ENCODE peak calls at places on chromosome 1, in four cellular contexts. E, T, I and W are unnamed samples.

GRCh38 chr1:36664564-36665287 is 182.0 kb upstream of the CSF3R start:
- DNase-seq in E (no peak), T (no peak), I (no peak), W (no peak)

GRCh38 chr1:54051936-54052469 is 1.0 kb downstream of the TMEM59 start:
- DNase-seq in E (peak; percentile 21), T (no peak), I (no peak), W (no peak)

GRCh38 chr1:76690784-76691183 is 176.5 kb upstream of the ST6GALNAC5 start:
- DNase-seq in E (no peak), T (no peak), I (peak; percentile 50), W (no peak)

GRCh38 chr1:37391181-37391949 is 83.0 kb upstream of the ZC3H12A start:
- DNase-seq in E (no peak), T (peak; percentile 87), I (no peak), W (no peak)

GRCh38 chr1:53328009-53328489 is at the start of gene LRP8:
- DNase-seq in E (peak; percentile 58), T (peak; percentile 75), I (peak; percentile 77), W (peak; percentile 39)

GRCh38 chr1:223308141-223308540 is 55.8 kb downstream of the SUSD4 start:
- DNase-seq in E (no peak), T (no peak), I (no peak), W (no peak)

GRCh38 chr1:23577056-23577985 is 18.0 kb upstream of the ID3 start:
- DNase-seq in E (no peak), T (no peak), I (peak; percentile 96), W (no peak)

GRCh38 chr1:229339520-229339919 is 3.3 kb downstream of the CCSAP start:
- DNase-seq in E (no peak), T (no peak), I (no peak), W (no peak)

GRCh38 chr1:64864018-64864945 is 102.1 kb downstream of the JAK1 start:
- DNase-seq in E (no peak), T (peak; percentile 6), I (peak; percentile 35), W (no peak)

GRCh38 chr1:48996311-48996710 is 219.6 kb upstream of the BEND5 start:
- DNase-seq in E (no peak), T (no peak), I (no peak), W (no peak)

GRCh38 chr1:121519042-121519755 is 334.4 kb downstream of the SRGAP2C start:
- DNase-seq in E (no peak), T (no peak), I (peak; percentile 7), W (no peak)

GRCh38 chr1:96206451-96206850 is 515.1 kb upstream of the PTBP2 start:
- DNase-seq in E (no peak), T (no peak), I (no peak), W (no peak)

GRCh38 chr1:44361478-44361877 is 6.4 kb upstream of the ERI3 start:
- DNase-seq in E (no peak), T (no peak), I (peak; percentile 13), W (no peak)

GRCh38 chr1:225535280-225535679 is 107.4 kb upstream of the LBR start:
- DNase-seq in E (no peak), T (no peak), I (no peak), W (no peak)

GRCh38 chr1:106494646-106495045 is 561.8 kb upstream of the PRMT6 start:
- DNase-seq in E (no peak), T (no peak), I (no peak), W (no peak)

GRCh38 chr1:116882866-116883265 is 26.9 kb upstream of the PTGFRN start:
- DNase-seq in E (no peak), T (no peak), I (no peak), W (no peak)

GRCh38 chr1:54728027-54728426 is 12.4 kb downstream of the TTC4 start:
- DNase-seq in E (no peak), T (no peak), I (no peak), W (no peak)

GRCh38 chr1:55047611-55048010 is 8.3 kb downstream of the PCSK9 start:
- DNase-seq in E (no peak), T (no peak), I (no peak), W (no peak)